ENCODE peak calls at places on chromosome 16, in six cellular contexts. W is fibroblast of mammary gland, N is progenitor cell of endocrine pancreas, Z is dermis microvascular lymphatic vessel endothelial cell, V is cardiac fibroblast, G is EL. B is an unnamed sample.

GRCh38 chr16:48605518-48606110 is 4.4 kb downstream of the N4BP1 start:
- DNase-seq in Z (no peak), W (no peak), G (no peak), N (no peak), V (no peak), B (no peak)

GRCh38 chr16:22188595-22189442 is 17.3 kb upstream of the EEF2K start:
- DNase-seq in N (peak; percentile 51), Z (peak; percentile 73), V (peak; percentile 96), W (peak; percentile 93), G (peak; percentile 89), B (peak; percentile 70)

GRCh38 chr16:68590201-68590994 is 51.3 kb downstream of the ZFP90 start:
- DNase-seq in V (peak; percentile 65), G (peak; percentile 63), W (peak; percentile 38), N (peak; percentile 59), Z (peak; percentile 10), B (peak; percentile 63)

GRCh38 chr16:26795184-26795583 is 271.5 kb upstream of the C16orf82 start:
- DNase-seq in G (no peak), W (no peak), V (no peak), N (no peak), Z (no peak), B (peak; percentile 53)

GRCh38 chr16:49521706-49522325 is 148.2 kb downstream of the C16orf78 start:
- DNase-seq in W (no peak), N (no peak), G (no peak), Z (no peak), V (no peak), B (no peak)

GRCh38 chr16:85036398-85037049 is 8.9 kb downstream of the KIAA0513 start:
- DNase-seq in W (no peak), N (no peak), Z (no peak), V (no peak), G (no peak), B (no peak)

GRCh38 chr16:65377131-65377649 is 255.3 kb upstream of the CDH11 start:
- DNase-seq in Z (no peak), W (peak; percentile 22), V (no peak), G (peak; percentile 18), N (no peak), B (no peak)

GRCh38 chr16:81513204-81514040 is 68.8 kb downstream of the CMIP start:
- DNase-seq in G (peak; percentile 25), Z (no peak), N (no peak), W (peak; percentile 32), V (peak; percentile 61), B (no peak)

GRCh38 chr16:25224731-25225319 is 8.1 kb downstream of the AQP8 start:
- DNase-seq in V (no peak), W (no peak), G (no peak), Z (no peak), N (no peak), B (no peak)

GRCh38 chr16:84109598-84110325 is 7.0 kb downstream of the MBTPS1 start:
- DNase-seq in G (no peak), V (no peak), Z (no peak), N (no peak), W (peak; percentile 51), B (no peak)

GRCh38 chr16:11367483-11367906 is 22.2 kb downstream of the RMI2 start:
- DNase-seq in Z (no peak), G (no peak), N (no peak), V (no peak), W (peak; percentile 53), B (no peak)

GRCh38 chr16:13633381-13633861 is 286.5 kb upstream of the ERCC4 start:
- DNase-seq in N (no peak), V (no peak), G (no peak), W (no peak), Z (no peak), B (no peak)

GRCh38 chr16:54194008-54194731 is 92.4 kb downstream of the IRX3 start:
- DNase-seq in V (peak; percentile 73), N (no peak), G (peak; percentile 37), W (peak; percentile 71), Z (no peak), B (no peak)

GRCh38 chr16:57263585-57264351 is 18.7 kb downstream of the ARL2BP start:
- DNase-seq in W (no peak), N (no peak), V (no peak), Z (no peak), G (no peak), B (no peak)

GRCh38 chr16:27596411-27596810 is 46.5 kb downstream of the KATNIP start:
- DNase-seq in Z (no peak), W (no peak), G (no peak), V (peak; percentile 31), N (no peak), B (no peak)

B was measured in CD4-positive, CD25-positive, alpha-beta regulatory T cell.